ENCODE peak calls at places on chromosome 1, in four cellular contexts. One of them, this sample, is unnamed.

GRCh38 chr1:75643460-75643859 is 32.5 kb upstream of the SLC44A5 start:
- DNase-seq in GM20000: no peak
- DNase-seq in fibroblast of mammary gland: peak
- DNase-seq in colonic mucosa: no peak
- DNase-seq in this sample: no peak

GRCh38 chr1:183841550-183841949 is 36.6 kb downstream of the RGL1 start:
- DNase-seq in fibroblast of mammary gland: peak
- DNase-seq in GM20000: peak
- DNase-seq in colonic mucosa: no peak
- DNase-seq in this sample: peak

GRCh38 chr1:910881-911721 is 12.6 kb upstream of the SAMD11 start:
- DNase-seq in colonic mucosa: peak
- DNase-seq in GM20000: no peak
- DNase-seq in fibroblast of mammary gland: peak
- DNase-seq in this sample: no peak

GRCh38 chr1:58434181-58434580 is 112.3 kb downstream of the OMA1 start:
- DNase-seq in fibroblast of mammary gland: no peak
- DNase-seq in GM20000: no peak
- DNase-seq in colonic mucosa: no peak
- DNase-seq in this sample: no peak

GRCh38 chr1:22592919-22593790 is 29.9 kb downstream of the EPHA8 start:
- DNase-seq in GM20000: no peak
- DNase-seq in colonic mucosa: peak
- DNase-seq in fibroblast of mammary gland: no peak
- DNase-seq in this sample: no peak

GRCh38 chr1:193115629-193116227 is 6.1 kb upstream of the CDC73 start:
- DNase-seq in GM20000: no peak
- DNase-seq in fibroblast of mammary gland: peak
- DNase-seq in colonic mucosa: no peak
- DNase-seq in this sample: no peak

GRCh38 chr1:41240806-41241747 is 1.0 kb downstream of the SCMH1 start:
- DNase-seq in GM20000: peak
- DNase-seq in colonic mucosa: peak
- DNase-seq in fibroblast of mammary gland: peak
- DNase-seq in this sample: peak

GRCh38 chr1:205248793-205249601 is 21.3 kb downstream of the TMCC2 start:
- DNase-seq in colonic mucosa: peak
- DNase-seq in fibroblast of mammary gland: no peak
- DNase-seq in GM20000: no peak
- DNase-seq in this sample: no peak

GRCh38 chr1:197399691-197400521 is 131.9 kb downstream of the CRB1 start:
- DNase-seq in GM20000: peak
- DNase-seq in colonic mucosa: no peak
- DNase-seq in fibroblast of mammary gland: peak
- DNase-seq in this sample: peak

GRCh38 chr1:175744833-175745232 is 1.4 kb upstream of the TNR start:
- DNase-seq in colonic mucosa: no peak
- DNase-seq in fibroblast of mammary gland: no peak
- DNase-seq in GM20000: no peak
- DNase-seq in this sample: no peak
- TF ChIP-seq CTCF in colonic mucosa: peak
- TF ChIP-seq CTCF in fibroblast of mammary gland: peak
- TF ChIP-seq CTCF in GM20000: no peak
- TF ChIP-seq CTCF in this sample: no peak

DNA sequence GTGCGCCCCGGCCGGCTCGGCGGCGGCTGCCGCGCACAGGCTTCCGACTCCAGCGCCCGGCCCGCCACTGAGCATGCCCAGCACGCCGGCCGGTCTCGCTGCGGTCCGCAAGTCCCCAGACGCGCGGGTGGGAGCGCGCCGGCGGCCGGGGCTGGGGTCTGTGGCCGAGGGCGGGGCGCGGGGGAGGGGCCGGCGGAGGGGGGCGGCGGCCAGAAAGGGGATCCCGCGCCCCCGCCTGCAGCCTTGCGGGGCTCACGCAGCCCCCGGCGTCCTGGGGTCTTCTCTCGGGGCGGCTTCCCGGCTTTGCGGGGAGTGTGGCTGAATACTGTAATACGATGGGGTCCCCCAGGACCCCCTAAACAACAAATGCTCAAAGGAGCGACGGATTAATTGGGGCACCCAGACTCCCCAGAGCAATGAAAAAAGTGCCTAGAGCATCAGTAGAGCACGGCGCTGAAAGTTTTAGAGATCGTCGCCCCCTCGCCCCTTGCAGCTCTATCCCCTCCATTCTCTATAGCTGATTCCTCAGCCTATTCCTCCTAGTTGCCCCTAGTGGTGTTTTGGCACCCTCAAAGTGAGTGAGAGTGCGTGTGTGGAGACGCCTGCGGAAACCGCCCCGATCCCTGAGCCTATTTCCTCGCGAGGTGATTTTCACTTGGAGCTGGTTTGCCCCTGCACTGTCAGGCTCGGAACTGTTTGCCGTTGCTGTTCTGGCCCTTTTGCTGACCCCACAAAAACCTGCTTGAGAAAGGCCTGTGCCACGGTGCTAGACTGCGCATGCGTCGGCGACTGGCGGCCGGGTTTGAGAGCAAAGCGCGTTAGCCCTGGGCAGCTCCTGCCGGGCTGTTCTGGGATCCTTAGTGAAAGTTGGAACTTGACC is at the start of gene VAV3:
- DNase-seq in fibroblast of mammary gland: peak
- DNase-seq in GM20000: peak
- DNase-seq in colonic mucosa: peak
- DNase-seq in this sample: peak
- TF ChIP-seq CTCF in fibroblast of mammary gland: peak
- TF ChIP-seq CTCF in GM20000: no peak
- TF ChIP-seq CTCF in colonic mucosa: no peak
- TF ChIP-seq CTCF in this sample: no peak

DNA sequence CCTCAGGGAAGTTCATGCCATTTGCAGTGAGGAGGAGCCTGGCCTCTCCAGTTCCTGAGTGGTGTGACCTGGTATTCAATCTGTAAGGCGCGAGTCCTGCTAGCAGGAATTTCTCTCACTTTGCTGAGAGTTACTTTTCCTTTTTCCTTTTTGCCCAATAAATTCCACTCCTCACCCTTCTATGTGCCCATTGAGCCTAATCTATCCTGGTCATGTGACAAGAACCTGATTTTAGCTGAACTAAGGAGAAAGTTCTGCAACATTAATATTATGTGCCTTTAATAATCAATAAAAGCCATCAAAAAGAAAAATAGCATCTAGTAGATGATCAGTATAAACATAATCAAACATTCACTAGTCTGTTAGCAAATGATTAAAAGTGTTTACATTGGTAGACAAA is 136.1 kb upstream of the POGK start:
- DNase-seq in fibroblast of mammary gland: no peak
- DNase-seq in GM20000: no peak
- DNase-seq in colonic mucosa: no peak
- DNase-seq in this sample: no peak
- TF ChIP-seq CTCF in fibroblast of mammary gland: no peak
- TF ChIP-seq CTCF in GM20000: no peak
- TF ChIP-seq CTCF in colonic mucosa: no peak
- TF ChIP-seq CTCF in this sample: no peak

GRCh38 chr1:4494558-4494957 is 159.9 kb upstream of the AJAP1 start:
- DNase-seq in GM20000: no peak
- DNase-seq in fibroblast of mammary gland: no peak
- DNase-seq in colonic mucosa: no peak
- DNase-seq in this sample: no peak
- TF ChIP-seq CTCF in GM20000: no peak
- TF ChIP-seq CTCF in fibroblast of mammary gland: no peak
- TF ChIP-seq CTCF in colonic mucosa: no peak
- TF ChIP-seq CTCF in this sample: no peak

DNA sequence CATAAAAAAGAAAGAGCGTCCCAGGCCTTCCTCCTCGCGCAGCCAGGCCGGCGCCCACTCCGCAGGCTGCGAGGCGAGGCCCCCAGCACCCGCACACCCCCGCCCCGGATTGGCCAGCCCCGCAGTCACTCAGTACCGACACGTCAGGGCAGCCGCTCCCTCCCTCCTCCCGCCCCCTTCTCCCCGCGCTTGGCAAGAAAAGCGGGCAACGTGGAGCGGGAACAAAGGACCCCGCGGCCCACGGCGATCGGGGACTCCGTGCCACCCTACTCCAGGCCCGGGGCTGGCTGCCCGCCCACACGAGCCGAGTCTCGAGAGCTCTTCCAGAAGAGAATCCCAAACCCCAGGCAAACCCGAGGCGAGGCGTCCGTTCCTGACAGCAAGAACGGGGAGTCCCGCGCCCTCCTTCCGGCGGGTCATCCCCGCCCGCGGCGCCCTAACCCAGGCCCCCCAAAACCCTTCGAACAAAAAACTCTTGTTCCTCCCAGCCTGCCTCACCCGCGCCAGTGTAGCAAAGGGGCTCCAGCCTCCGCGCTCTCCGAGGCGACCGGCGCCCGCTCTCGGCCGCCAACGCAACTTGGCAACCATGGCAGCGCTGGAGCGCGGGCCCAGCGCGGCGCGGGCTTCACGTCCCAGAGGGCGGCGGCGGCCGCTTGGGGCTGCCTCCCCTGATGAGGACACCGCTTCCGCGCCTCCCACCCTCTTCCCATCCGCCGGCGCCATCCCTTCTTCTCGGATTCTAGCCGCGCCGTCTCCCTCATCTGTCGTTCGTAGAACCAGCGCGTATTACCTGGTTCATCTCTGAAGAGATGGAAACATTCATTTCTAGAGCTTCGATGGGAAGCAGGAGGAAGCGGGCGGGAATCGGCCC is 645 bp downstream of the IVNS1ABP start:
- DNase-seq in fibroblast of mammary gland: peak
- DNase-seq in GM20000: peak
- DNase-seq in colonic mucosa: peak
- DNase-seq in this sample: peak
- TF ChIP-seq CTCF in fibroblast of mammary gland: no peak
- TF ChIP-seq CTCF in GM20000: no peak
- TF ChIP-seq CTCF in colonic mucosa: no peak
- TF ChIP-seq CTCF in this sample: peak

GRCh38 chr1:16211824-16212223 is 628 bp downstream of the ARHGEF19 start:
- DNase-seq in GM20000: no peak
- DNase-seq in fibroblast of mammary gland: no peak
- DNase-seq in colonic mucosa: no peak
- DNase-seq in this sample: no peak
- TF ChIP-seq CTCF in GM20000: no peak
- TF ChIP-seq CTCF in fibroblast of mammary gland: no peak
- TF ChIP-seq CTCF in colonic mucosa: no peak
- TF ChIP-seq CTCF in this sample: no peak

DNA sequence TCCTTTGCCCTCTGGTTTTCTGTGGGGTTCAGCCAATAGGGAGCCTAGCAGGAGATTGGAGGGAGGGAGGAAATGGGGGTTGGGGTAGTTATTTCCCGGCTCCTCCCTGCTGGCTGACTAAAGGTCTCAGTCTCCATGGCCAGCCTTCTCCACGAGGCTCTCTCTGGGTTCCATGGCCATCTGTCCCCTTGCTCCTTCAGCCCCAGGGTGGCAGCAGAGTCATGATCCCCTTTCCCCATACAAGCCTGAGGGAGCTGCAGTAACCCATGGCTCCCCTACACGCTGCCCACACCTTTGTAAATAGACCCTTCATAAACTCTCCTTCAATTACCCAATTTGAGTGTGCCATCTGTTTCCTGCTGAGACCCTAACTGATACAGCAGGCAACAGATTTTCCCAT is 176.1 kb upstream of the CSF3R start:
- DNase-seq in colonic mucosa: no peak
- DNase-seq in GM20000: no peak
- DNase-seq in fibroblast of mammary gland: no peak
- DNase-seq in this sample: no peak
- TF ChIP-seq CTCF in colonic mucosa: no peak
- TF ChIP-seq CTCF in GM20000: no peak
- TF ChIP-seq CTCF in fibroblast of mammary gland: no peak
- TF ChIP-seq CTCF in this sample: no peak

GRCh38 chr1:154960446-154961136 is 991 bp downstream of the PYGO2 start:
- DNase-seq in colonic mucosa: no peak
- DNase-seq in GM20000: peak
- DNase-seq in fibroblast of mammary gland: no peak
- DNase-seq in this sample: no peak

GRCh38 chr1:154962238-154962678 is 676 bp upstream of the PYGO2 start:
- DNase-seq in colonic mucosa: peak
- DNase-seq in fibroblast of mammary gland: no peak
- DNase-seq in GM20000: peak
- DNase-seq in this sample: peak

GRCh38 chr1:154961207-154961496 is 430 bp downstream of the PYGO2 start:
- DNase-seq in colonic mucosa: peak
- DNase-seq in GM20000: no peak
- DNase-seq in fibroblast of mammary gland: no peak
- DNase-seq in this sample: no peak

GRCh38 chr1:154962795-154963330 is 1.3 kb upstream of the PYGO2 start:
- DNase-seq in GM20000: no peak
- DNase-seq in fibroblast of mammary gland: no peak
- DNase-seq in colonic mucosa: no peak
- DNase-seq in this sample: no peak

DNA sequence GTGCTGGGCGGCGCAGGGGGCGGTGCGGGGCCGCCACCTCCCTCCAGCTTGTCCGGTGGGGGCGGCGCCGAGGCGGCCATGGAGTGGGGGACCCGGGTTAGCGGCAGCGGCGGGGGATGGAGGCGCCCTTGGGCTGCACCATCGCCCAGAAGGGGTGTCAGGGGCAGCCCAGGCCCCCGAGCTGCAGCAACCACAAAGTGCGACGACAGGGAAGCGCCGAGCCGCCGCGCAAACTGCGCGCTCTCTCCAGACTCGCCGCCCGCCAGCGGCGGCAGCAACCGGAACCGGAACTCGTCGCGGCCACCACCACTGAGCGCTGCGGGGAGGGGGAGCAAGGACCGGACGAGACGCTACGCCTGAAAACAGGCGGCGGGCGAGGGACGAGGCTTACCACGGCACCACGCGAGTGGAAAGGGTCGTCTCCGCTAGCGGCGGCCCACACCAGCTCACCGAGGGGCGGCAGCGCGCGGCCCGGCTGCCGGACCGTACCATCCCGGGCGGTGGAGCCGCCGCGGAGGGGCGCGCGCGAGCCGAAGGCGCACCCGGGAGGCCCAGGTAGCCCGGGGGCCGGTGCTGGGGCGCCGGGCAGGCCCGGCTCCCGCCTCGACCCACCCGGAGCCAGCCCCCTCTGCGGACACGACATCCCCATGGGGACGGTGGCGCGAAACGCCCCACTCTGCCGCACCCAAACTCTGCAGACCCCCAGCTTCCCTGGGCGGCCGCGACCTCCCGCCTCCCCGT is at the start of gene PYGO2:
- DNase-seq in colonic mucosa: peak
- DNase-seq in GM20000: peak
- DNase-seq in fibroblast of mammary gland: peak
- DNase-seq in this sample: peak
- TF ChIP-seq CTCF in colonic mucosa: peak
- TF ChIP-seq CTCF in GM20000: peak
- TF ChIP-seq CTCF in fibroblast of mammary gland: no peak
- TF ChIP-seq CTCF in this sample: peak

GRCh38 chr1:38658883-38659282 is 200.7 kb downstream of the RRAGC start:
- DNase-seq in fibroblast of mammary gland: no peak
- DNase-seq in colonic mucosa: no peak
- DNase-seq in GM20000: no peak
- DNase-seq in this sample: no peak

GRCh38 chr1:38662141-38662540 is 197.4 kb downstream of the RRAGC start:
- DNase-seq in fibroblast of mammary gland: no peak
- DNase-seq in colonic mucosa: no peak
- DNase-seq in GM20000: no peak
- DNase-seq in this sample: no peak

GRCh38 chr1:38656741-38657140 is 202.8 kb downstream of the RRAGC start:
- DNase-seq in colonic mucosa: no peak
- DNase-seq in fibroblast of mammary gland: no peak
- DNase-seq in GM20000: no peak
- DNase-seq in this sample: no peak

GRCh38 chr1:38657441-38657840 is 202.1 kb downstream of the RRAGC start:
- DNase-seq in fibroblast of mammary gland: no peak
- DNase-seq in colonic mucosa: no peak
- DNase-seq in GM20000: no peak
- DNase-seq in this sample: no peak

GRCh38 chr1:38657873-38658272 is 201.7 kb downstream of the RRAGC start:
- DNase-seq in fibroblast of mammary gland: no peak
- DNase-seq in GM20000: no peak
- DNase-seq in colonic mucosa: no peak
- DNase-seq in this sample: no peak
- TF ChIP-seq CTCF in fibroblast of mammary gland: no peak
- TF ChIP-seq CTCF in GM20000: no peak
- TF ChIP-seq CTCF in colonic mucosa: no peak
- TF ChIP-seq CTCF in this sample: no peak